ENCODE peak calls at places on chromosomes 3 and 15, in six cellular contexts. F is CD8-positive, alpha-beta memory T cell; N is kidney; K is PC-3; U is aorta; J is fibroblast of lung. R is an unnamed sample.

GRCh38 chr15:44087578-44088190 is 107.4 kb downstream of the FRMD5 start:
- DNase-seq in K (peak; percentile 90), U (no peak), F (no peak), N (no peak), J (peak; percentile 88), R (no peak)

GRCh38 chr3:196996454-196997265 is 28.0 kb upstream of the PIGZ start:
- DNase-seq in N (peak; percentile 49), J (no peak), U (no peak), K (no peak), F (no peak), R (peak; percentile 74)

GRCh38 chr15:34271493-34271892 is 46.7 kb downstream of the EMC4 start:
- DNase-seq in F (no peak), J (peak; percentile 87), U (no peak), N (no peak), K (peak; percentile 80), R (no peak)

GRCh38 chr15:95284933-95285401 is 1045.5 kb upstream of the NR2F2 start:
- DNase-seq in J (peak; percentile 89), K (peak; percentile 12), N (peak; percentile 66), U (no peak), F (no peak), R (peak; percentile 88)

GRCh38 chr15:51030649-51031316 is 63.9 kb downstream of the TNFAIP8L3 start:
- DNase-seq in N (no peak), F (no peak), U (peak; percentile 71), K (peak; percentile 92), J (peak; percentile 82), R (no peak)

GRCh38 chr3:176867681-176868663 is 329.3 kb downstream of the TBL1XR1 start:
- DNase-seq in J (no peak), K (peak; percentile 47), N (no peak), F (no peak), U (no peak), R (peak; percentile 86)

GRCh38 chr15:59738676-59739075 is 49.6 kb upstream of the BNIP2 start:
- DNase-seq in N (no peak), U (no peak), K (peak; percentile 4), F (no peak), J (no peak), R (no peak)

GRCh38 chr15:51869074-51869425 is 39.6 kb downstream of the TMOD3 start:
- DNase-seq in N (no peak), U (no peak), J (peak; percentile 73), F (no peak), K (peak; percentile 88), R (peak; percentile 35)

GRCh38 chr15:57676578-57676977 is 29.9 kb upstream of the POLR2M start:
- DNase-seq in K (no peak), F (no peak), U (no peak), J (no peak), N (no peak), R (peak; percentile 47)

GRCh38 chr15:94324835-94325767 is 93.7 kb downstream of the MCTP2 start:
- DNase-seq in F (peak; percentile 29), U (peak; percentile 51), J (no peak), K (no peak), N (no peak), R (peak; percentile 14)

GRCh38 chr3:141876891-141877561 is 583 bp downstream of the ATP1B3 start:
- DNase-seq in N (peak; percentile 86), K (peak; percentile 22), U (peak; percentile 69), F (peak; percentile 47), J (peak; percentile 35), R (peak; percentile 59)

GRCh38 chr3:52056521-52056967 is at the start of gene DUSP7:
- DNase-seq in U (peak; percentile 83), K (peak; percentile 82), J (peak; percentile 62), F (peak; percentile 63), N (peak; percentile 90), R (peak; percentile 73)

GRCh38 chr3:29764603-29765254 is 483.9 kb downstream of the RBMS3 start:
- DNase-seq in N (no peak), K (peak; percentile 94), U (no peak), J (peak; percentile 95), F (no peak), R (peak; percentile 73)

GRCh38 chr15:58361291-58361759 is 70.5 kb upstream of the LIPC start:
- DNase-seq in K (peak; percentile 61), N (no peak), J (peak; percentile 98), U (no peak), F (no peak), R (peak; percentile 75)

GRCh38 chr3:144119611-144120010 is 148.0 kb downstream of the DIPK2A start:
- DNase-seq in U (no peak), F (no peak), J (no peak), K (no peak), N (no peak), R (no peak)

GRCh38 chr3:112605285-112605684 is 35.7 kb downstream of the CCDC80 start:
- DNase-seq in N (no peak), U (no peak), J (peak; percentile 95), K (peak; percentile 35), F (no peak), R (peak; percentile 74)

GRCh38 chr3:167116120-167116922 is 263.8 kb downstream of the ZBBX start:
- DNase-seq in J (no peak), N (peak; percentile 72), K (no peak), F (no peak), U (no peak), R (no peak)

GRCh38 chr3:108393128-108393900 is 97.0 kb downstream of the HHLA2 start:
- DNase-seq in J (no peak), F (no peak), N (no peak), U (no peak), K (no peak), R (no peak)

GRCh38 chr3:131072845-131073244 is 46.2 kb downstream of the NEK11 start:
- DNase-seq in U (no peak), F (no peak), J (peak; percentile 26), K (no peak), N (no peak), R (no peak)

GRCh38 chr15:74580538-74581350 is 34.9 kb upstream of the CLK3 start:
- DNase-seq in J (no peak), K (no peak), N (no peak), F (no peak), U (no peak), R (no peak)

GRCh38 chr3:32831062-32831461 is 13.3 kb downstream of the TRIM71 start:
- DNase-seq in U (no peak), J (no peak), K (no peak), N (no peak), F (no peak), R (no peak)

GRCh38 chr3:176579741-176580185 is 617.5 kb downstream of the TBL1XR1 start:
- DNase-seq in J (peak; percentile 5), N (no peak), U (no peak), K (peak; percentile 56), F (no peak), R (no peak)

GRCh38 chr3:90091557-90091956 is 984.1 kb downstream of the EPHA3 start:
- DNase-seq in N (no peak), J (peak; percentile 87), K (peak; percentile 59), F (no peak), U (no peak), R (peak; percentile 65)

GRCh38 chr15:40081691-40082194 is 26.9 kb downstream of the BMF start:
- DNase-seq in N (peak; percentile 90), K (peak; percentile 51), U (peak; percentile 81), J (peak; percentile 85), F (no peak), R (peak; percentile 95)

DNA sequence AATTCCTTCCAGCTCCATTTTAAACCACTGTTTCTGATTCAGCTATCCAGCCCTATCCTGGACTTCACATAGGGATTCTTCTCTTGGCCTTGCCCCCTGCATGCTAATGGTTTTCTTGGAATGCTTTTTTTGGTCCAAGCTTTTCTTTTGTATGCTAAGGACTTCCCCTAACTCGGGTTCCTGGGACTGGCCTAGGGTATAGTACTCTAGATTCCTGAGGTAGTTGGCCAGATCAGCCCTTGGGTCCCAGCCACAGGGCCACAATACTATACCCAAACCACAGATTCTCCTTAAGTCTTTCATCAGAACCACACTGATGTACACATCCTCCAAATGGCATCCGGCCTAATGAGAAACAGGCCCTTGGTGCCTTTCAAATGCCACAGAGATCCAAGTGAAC is 2.8 kb downstream of the FYCO1 start:
- DNase-seq in N (no peak), F (no peak), K (no peak), U (no peak), J (no peak), R (no peak)
- H3K4me1 ChIP-seq in N (peaks cover 15% of the 10 kb centered on the region), F (peaks cover 69% of the 10 kb centered on the region), K (peaks cover 39% of the 10 kb centered on the region), U (peaks cover 12% of the 10 kb centered on the region), J (peaks cover 22% of the 10 kb centered on the region), R (no peaks in the 10 kb centered on the region)

DNA sequence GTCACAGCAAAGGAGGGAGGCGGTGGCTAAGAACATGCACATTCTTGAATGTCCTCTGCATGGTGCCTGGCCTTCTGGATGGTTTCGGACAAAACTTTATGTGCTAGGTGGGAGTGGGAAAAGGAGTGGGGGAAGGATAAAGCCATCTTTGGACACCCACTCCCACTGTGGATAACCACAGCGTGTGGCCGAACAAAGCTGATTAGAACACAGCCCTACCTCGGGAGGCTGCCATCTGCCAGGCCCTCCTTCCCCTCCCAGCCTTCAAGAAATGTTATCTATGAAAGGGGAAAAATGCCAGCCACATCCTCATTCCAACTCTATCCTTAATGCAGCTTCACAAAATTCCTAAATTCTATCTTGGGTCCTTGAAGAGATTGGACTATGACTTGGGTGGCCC is 18.8 kb downstream of the AMOTL2 start:
- DNase-seq in J (no peak), F (no peak), N (no peak), K (no peak), U (no peak), R (no peak)
- H3K4me1 ChIP-seq in J (peaks cover 54% of the 10 kb centered on the region), F (no peaks in the 10 kb centered on the region), N (peaks cover 89% of the 10 kb centered on the region), K (peaks cover 67% of the 10 kb centered on the region), U (no peaks in the 10 kb centered on the region), R (peaks cover 43% of the 10 kb centered on the region)

DNA sequence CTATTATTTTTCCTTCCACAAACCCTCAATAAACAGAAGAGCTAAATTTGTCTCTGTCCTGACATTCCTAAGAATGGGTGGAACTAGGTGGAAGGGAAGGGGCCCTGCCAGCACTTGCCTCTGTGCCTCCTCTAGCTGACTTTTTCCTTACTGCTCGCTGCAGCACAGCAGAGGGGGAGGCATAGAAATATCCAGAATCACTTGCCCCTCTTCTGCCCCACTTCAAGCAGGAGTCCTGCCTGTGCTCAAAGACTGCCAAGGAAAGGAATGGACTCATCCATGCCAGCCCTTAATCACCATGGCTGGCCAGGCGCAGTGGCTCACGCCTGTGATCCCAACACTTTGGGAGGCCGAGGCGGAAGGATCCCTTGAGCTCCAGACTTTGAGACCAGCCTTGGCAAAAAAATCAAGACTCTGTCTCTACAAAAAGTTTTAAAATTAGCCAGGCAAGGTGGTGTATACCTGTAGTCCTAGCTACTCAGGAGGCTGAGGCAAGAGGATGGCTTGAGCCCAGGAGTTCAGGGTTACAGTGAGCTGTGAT is 51.8 kb downstream of the ADCY5 start:
- DNase-seq in N (no peak), F (no peak), K (no peak), J (no peak), U (no peak), R (no peak)
- H3K4me1 ChIP-seq in N (peaks cover 8% of the 10 kb centered on the region), F (no peaks in the 10 kb centered on the region), K (no peaks in the 10 kb centered on the region), J (no peaks in the 10 kb centered on the region), U (peaks cover 4% of the 10 kb centered on the region), R (no peaks in the 10 kb centered on the region)

GRCh38 chr3:58175429-58176184 is 35.2 kb downstream of the DNASE1L3 start:
- DNase-seq in U (peak; percentile 46), N (no peak), F (no peak), K (no peak), J (no peak), R (no peak)

GRCh38 chr3:58175098-58175428 is 35.7 kb downstream of the DNASE1L3 start:
- DNase-seq in F (no peak), N (no peak), U (no peak), K (no peak), J (no peak), R (no peak)

GRCh38 chr3:58177747-58178527 is 32.8 kb downstream of the DNASE1L3 start:
- DNase-seq in U (peak; percentile 96), J (peak; percentile 77), K (peak; percentile 89), N (peak; percentile 96), F (peak; percentile 85), R (peak; percentile 77)

GRCh38 chr3:58176827-58177489 is 33.8 kb downstream of the DNASE1L3 start:
- DNase-seq in J (no peak), F (no peak), K (no peak), N (no peak), U (peak; percentile 32), R (no peak)

GRCh38 chr3:58176185-58176530 is 34.6 kb downstream of the DNASE1L3 start:
- DNase-seq in U (peak; percentile 26), K (no peak), N (no peak), F (no peak), J (no peak), R (no peak)
- H3K4me1 ChIP-seq in U (no peaks in the 10 kb centered on the region), K (peaks cover 30% of the 10 kb centered on the region), N (peaks cover 22% of the 10 kb centered on the region), F (peaks cover 10% of the 10 kb centered on the region), J (peaks cover 11% of the 10 kb centered on the region), R (no peaks in the 10 kb centered on the region)

R was measured in SJCRH30.